ENCODE peak calls at places on chromosome 15, in four cellular contexts. T is K562, D is HepG2, Q is WTC11. A is an unnamed sample.

GRCh38 chr15:40731034-40731433 is 24.0 kb downstream of the RMDN3 start:
- DNase-seq in T (no peak), D (no peak), Q (no peak), A (no peak)

GRCh38 chr15:77025471-77025901 is 30.6 kb downstream of the PSTPIP1 start:
- DNase-seq in T (no peak), D (no peak), Q (peak; percentile 14), A (peak; percentile 26)

GRCh38 chr15:37698679-37699078 is 235.8 kb upstream of the TMCO5A start:
- DNase-seq in T (no peak), D (no peak), Q (no peak), A (no peak)

GRCh38 chr15:32818758-32819405 is 101.1 kb downstream of the GREM1 start:
- DNase-seq in T (no peak), D (no peak), Q (no peak), A (no peak)

GRCh38 chr15:63553388-63553791 is 43.8 kb upstream of the FBXL22 start:
- DNase-seq in T (no peak), D (no peak), Q (no peak), A (no peak)

GRCh38 chr15:28967071-28967470 is 81.3 kb downstream of the APBA2 start:
- DNase-seq in T (no peak), D (no peak), Q (no peak), A (no peak)

GRCh38 chr15:75199347-75199976 is 2.2 kb upstream of the C15orf39 start:
- DNase-seq in T (no peak), D (no peak), Q (no peak), A (no peak)

GRCh38 chr15:25244731-25245585 is 193.9 kb downstream of the UBE3A start:
- DNase-seq in T (no peak), D (no peak), Q (peak; percentile 2), A (no peak)

GRCh38 chr15:97968380-97968779 is 7.9 kb downstream of the ARRDC4 start:
- DNase-seq in T (no peak), D (no peak), Q (no peak), A (no peak)

GRCh38 chr15:31397851-31398661 is 71.4 kb downstream of the KLF13 start:
- DNase-seq in T (peak; percentile 4), D (no peak), Q (no peak), A (peak; percentile 79)

GRCh38 chr15:77819271-77819806 is 186.6 kb upstream of the LINGO1 start:
- DNase-seq in T (no peak), D (no peak), Q (peak; percentile 34), A (peak; percentile 79)

GRCh38 chr15:62112616-62113593 is 46.1 kb downstream of the C2CD4A start:
- DNase-seq in T (no peak), D (peak; percentile 66), Q (no peak), A (no peak)

GRCh38 chr15:31299588-31300207 is 26.9 kb upstream of the KLF13 start:
- DNase-seq in T (no peak), D (no peak), Q (no peak), A (no peak)

GRCh38 chr15:41254560-41254959 is 23.5 kb downstream of the CHP1 start:
- DNase-seq in T (no peak), D (no peak), Q (no peak), A (no peak)

GRCh38 chr15:66014639-66015182 is 145.4 kb downstream of the RAB11A start:
- DNase-seq in T (no peak), D (no peak), Q (no peak), A (no peak)

GRCh38 chr15:49110158-49110944 is 45.0 kb downstream of the COPS2 start:
- DNase-seq in T (no peak), D (no peak), Q (peak; percentile 32), A (no peak)

GRCh38 chr15:87949214-87949933 is 307.2 kb downstream of the NTRK3 start:
- DNase-seq in T (no peak), D (no peak), Q (no peak), A (no peak)

GRCh38 chr15:29685156-29686078 is 136.9 kb downstream of the TJP1 start:
- DNase-seq in T (no peak), D (no peak), Q (no peak), A (no peak)

GRCh38 chr15:91853968-91854943 is 748 bp downstream of the SLCO3A1 start:
- DNase-seq in T (no peak), D (no peak), Q (peak; percentile 53), A (peak; percentile 88)

GRCh38 chr15:95556225-95556624 is 774.3 kb upstream of the NR2F2 start:
- DNase-seq in T (no peak), D (no peak), Q (no peak), A (no peak)

GRCh38 chr15:89105147-89105546 is 16.9 kb downstream of the ABHD2 start:
- DNase-seq in T (no peak), D (peak; percentile 45), Q (no peak), A (no peak)

GRCh38 chr15:29671308-29671981 is 150.8 kb downstream of the TJP1 start:
- DNase-seq in T (no peak), D (no peak), Q (no peak), A (no peak)

GRCh38 chr15:65655026-65655425 is 33.3 kb downstream of the SLC24A1 start:
- DNase-seq in T (no peak), D (peak; percentile 32), Q (no peak), A (no peak)

GRCh38 chr15:57552678-57553334 is 38.9 kb upstream of the MYZAP start:
- DNase-seq in T (no peak), D (no peak), Q (no peak), A (no peak)

GRCh38 chr15:55627730-55628368 is 39.7 kb upstream of the PYGO1 start:
- DNase-seq in T (no peak), D (peak; percentile 18), Q (peak; percentile 25), A (no peak)

GRCh38 chr15:92801774-92802464 is 98.2 kb upstream of the CHD2 start:
- DNase-seq in T (peak; percentile 42), D (peak; percentile 14), Q (no peak), A (no peak)

GRCh38 chr15:82952156-82953081 is at the start of gene HOMER2:
- DNase-seq in T (no peak), D (peak; percentile 10), Q (peak; percentile 50), A (peak; percentile 91)

GRCh38 chr15:42367041-42367440 is 7.7 kb downstream of the CAPN3 start:
- DNase-seq in T (no peak), D (no peak), Q (no peak), A (no peak)

GRCh38 chr15:74432968-74433591 is 678 bp downstream of the SEMA7A start:
- DNase-seq in T (no peak), D (no peak), Q (no peak), A (peak; percentile 87)

GRCh38 chr15:76140069-76140454 is 80.3 kb downstream of the TMEM266 start:
- DNase-seq in T (no peak), D (no peak), Q (peak; percentile 38), A (no peak)

GRCh38 chr15:65110676-65111292 is 4.2 kb downstream of the UBAP1L start:
- DNase-seq in T (peak; percentile 27), D (no peak), Q (no peak), A (peak; percentile 49)

GRCh38 chr15:95278532-95279265 is 1047.3 kb downstream of the MCTP2 start:
- DNase-seq in T (no peak), D (no peak), Q (no peak), A (no peak)

GRCh38 chr15:56918907-56919707 is 663 bp downstream of the TCF12 start:
- DNase-seq in T (peak; percentile 54), D (peak; percentile 25), Q (peak; percentile 60), A (peak; percentile 75)

GRCh38 chr15:87420017-87420416 is 836.5 kb downstream of the NTRK3 start:
- DNase-seq in T (no peak), D (no peak), Q (no peak), A (peak; percentile 44)

GRCh38 chr15:85621096-85621495 is 173.6 kb downstream of the KLHL25 start:
- DNase-seq in T (no peak), D (no peak), Q (no peak), A (no peak)

GRCh38 chr15:85616549-85616948 is 178.2 kb downstream of the KLHL25 start:
- DNase-seq in T (no peak), D (no peak), Q (no peak), A (peak; percentile 32)

GRCh38 chr15:85620321-85621044 is 174.2 kb downstream of the KLHL25 start:
- DNase-seq in T (no peak), D (no peak), Q (no peak), A (no peak)

GRCh38 chr15:85615930-85616329 is 178.8 kb downstream of the KLHL25 start:
- DNase-seq in T (peak; percentile 13), D (peak; percentile 43), Q (peak; percentile 20), A (peak; percentile 41)

GRCh38 chr15:85618956-85619491 is 175.7 kb downstream of the KLHL25 start:
- DNase-seq in T (no peak), D (no peak), Q (peak; percentile 20), A (no peak)
- TF ChIP-seq FOXJ3 in T (no peak), D (no peak), Q (no peak), A (no peak)

GRCh38 chr15:53559364-53560253 is 199.9 kb downstream of the WDR72 start:
- DNase-seq in T (no peak), D (peak; percentile 75), Q (no peak), A (no peak)
- TF ChIP-seq FOXJ3 in T (no peak), D (peak; percentile 37), Q (no peak), A (no peak)

GRCh38 chr15:60973637-60974415 is 255.3 kb downstream of the RORA start:
- DNase-seq in T (no peak), D (no peak), Q (no peak), A (no peak)
- TF ChIP-seq FOXJ3 in T (no peak), D (no peak), Q (no peak), A (no peak)

DNA sequence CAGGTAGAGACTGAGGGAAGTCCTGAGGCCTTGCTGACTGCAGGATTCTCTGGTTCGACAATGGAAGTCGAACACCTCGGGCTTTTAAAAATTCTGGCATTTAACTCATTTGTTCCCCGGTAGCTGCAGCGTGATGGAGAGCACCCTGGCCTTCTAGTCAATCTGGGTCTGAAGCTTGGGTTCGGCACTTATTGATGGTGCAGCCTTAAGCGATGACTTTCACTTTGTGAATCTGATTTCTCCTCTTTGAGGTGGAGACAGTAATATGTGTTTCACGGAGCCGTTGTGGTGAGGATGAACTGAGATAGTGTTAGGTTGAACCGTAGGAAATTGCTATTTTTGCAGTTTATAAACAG is 621 bp upstream of the PARP6 start:
- DNase-seq in T (no peak), D (no peak), Q (no peak), A (no peak)
- TF ChIP-seq FOXJ3 in T (no peak), D (no peak), Q (no peak), A (no peak)

GRCh38 chr15:69092159-69092558 is 68.3 kb upstream of the GLCE start:
- DNase-seq in T (no peak), D (peak; percentile 18), Q (no peak), A (no peak)

GRCh38 chr15:69089258-69089657 is 71.2 kb upstream of the GLCE start:
- DNase-seq in T (no peak), D (no peak), Q (no peak), A (no peak)

GRCh38 chr15:69088300-69088965 is 72.0 kb upstream of the GLCE start:
- DNase-seq in T (no peak), D (no peak), Q (no peak), A (no peak)

GRCh38 chr15:69093127-69093526 is 67.3 kb upstream of the GLCE start:
- DNase-seq in T (peak; percentile 64), D (no peak), Q (peak; percentile 22), A (no peak)

GRCh38 chr15:69090197-69090948 is 70.1 kb upstream of the GLCE start:
- DNase-seq in T (no peak), D (no peak), Q (peak; percentile 70), A (peak; percentile 30)
- TF ChIP-seq FOXJ3 in T (no peak), D (no peak), Q (no peak), A (no peak)

GRCh38 chr15:51077565-51078153 is 17.0 kb downstream of the TNFAIP8L3 start:
- DNase-seq in T (peak; percentile 76), D (no peak), Q (peak; percentile 91), A (no peak)
- TF ChIP-seq FOXJ3 in T (no peak), D (no peak), Q (no peak), A (no peak)

GRCh38 chr15:21269121-21269520 is 171.2 kb downstream of the POTEB3 start:
- DNase-seq in T (no peak), D (no peak), Q (no peak), A (no peak)
- TF ChIP-seq FOXJ3 in T (no peak), D (no peak), Q (no peak), A (no peak)